ENCODE peak calls at places on chromosomes 16 and 17, in ten cellular contexts. H is foreskin fibroblast, W is heart left ventricle, O is HFF-Myc, B is AG10803, F is bronchial epithelial cell, K is lower lobe of right lung, X is OCI-LY7, M is LNCaP clone FGC, Y is brain microvascular endothelial cell. R is an unnamed sample.

GRCh38 chr16:26642047-26642664 is 424.6 kb upstream of the C16orf82 start:
- DNase-seq in X (peak), F (no peak), M (no peak), K (no peak), B (no peak), Y (no peak), H (no peak), W (no peak), O (no peak), R (no peak)

GRCh38 chr16:73057369-73058210 is 9.7 kb upstream of the ZFHX3 start:
- DNase-seq in F (no peak), W (peak), Y (no peak), O (no peak), H (no peak), X (peak), B (no peak), M (no peak), K (peak), R (no peak)

GRCh38 chr16:50731130-50731988 is 10.5 kb upstream of the CYLD start:
- DNase-seq in F (no peak), Y (no peak), K (no peak), H (no peak), W (no peak), X (no peak), M (no peak), B (no peak), O (no peak), R (no peak)

GRCh38 chr16:50593410-50594139 is 45.4 kb downstream of the NKD1 start:
- DNase-seq in F (no peak), Y (no peak), M (no peak), O (no peak), K (no peak), W (no peak), X (no peak), H (no peak), B (no peak), R (no peak)

GRCh38 chr17:382644-383533 is 30.3 kb upstream of the RPH3AL start:
- DNase-seq in M (peak), K (no peak), Y (peak), X (no peak), H (no peak), B (peak), O (no peak), W (no peak), F (no peak), R (no peak)

GRCh38 chr16:56869513-56870270 is 4.7 kb downstream of the SLC12A3 start:
- DNase-seq in F (no peak), H (no peak), M (no peak), W (no peak), Y (no peak), K (peak), X (peak), B (no peak), O (no peak), R (no peak)

GRCh38 chr16:86565644-86566511 is 751 bp upstream of the FOXC2 start:
- DNase-seq in Y (no peak), M (no peak), X (no peak), W (no peak), H (no peak), K (no peak), B (no peak), F (no peak), O (no peak), R (no peak)

GRCh38 chr17:31877911-31878702 is 19.1 kb upstream of the COPRS start:
- DNase-seq in H (no peak), Y (peak), B (no peak), M (peak), O (no peak), K (no peak), X (no peak), F (no peak), W (no peak), R (no peak)

GRCh38 chr17:57672205-57672632 is 72.9 kb downstream of the CCDC182 start:
- DNase-seq in F (peak), H (peak), W (peak), M (no peak), Y (no peak), B (peak), K (no peak), X (peak), O (no peak), R (no peak)

GRCh38 chr17:29138184-29138955 is 41.8 kb downstream of the MYO18A start:
- DNase-seq in B (no peak), X (peak), K (no peak), F (peak), O (no peak), W (no peak), M (no peak), Y (no peak), H (no peak), R (no peak)

GRCh38 chr16:22635345-22635744 is 124.7 kb downstream of the NPIPB5 start:
- DNase-seq in Y (no peak), F (no peak), W (no peak), O (no peak), H (peak), X (no peak), K (no peak), B (no peak), M (no peak), R (no peak)

GRCh38 chr16:75317101-75317522 is 65.7 kb upstream of the BCAR1 start:
- DNase-seq in O (no peak), B (no peak), H (no peak), M (no peak), K (no peak), W (peak), X (no peak), Y (peak), F (no peak), R (no peak)

GRCh38 chr17:28744104-28744801 is 442 bp downstream of the TRAF4 start:
- DNase-seq in W (peak), M (no peak), K (peak), O (no peak), F (no peak), Y (no peak), H (no peak), B (peak), X (peak), R (peak)

GRCh38 chr17:10349403-10349802 is 23.4 kb downstream of the MYH13 start:
- DNase-seq in W (no peak), M (no peak), K (no peak), B (no peak), H (no peak), Y (no peak), X (no peak), F (no peak), O (no peak), R (no peak)

GRCh38 chr16:30346286-30346685 is 8.8 kb downstream of the CD2BP2 start:
- DNase-seq in M (no peak), H (no peak), W (no peak), O (no peak), X (no peak), B (no peak), K (no peak), Y (no peak), F (no peak), R (no peak)

DNA sequence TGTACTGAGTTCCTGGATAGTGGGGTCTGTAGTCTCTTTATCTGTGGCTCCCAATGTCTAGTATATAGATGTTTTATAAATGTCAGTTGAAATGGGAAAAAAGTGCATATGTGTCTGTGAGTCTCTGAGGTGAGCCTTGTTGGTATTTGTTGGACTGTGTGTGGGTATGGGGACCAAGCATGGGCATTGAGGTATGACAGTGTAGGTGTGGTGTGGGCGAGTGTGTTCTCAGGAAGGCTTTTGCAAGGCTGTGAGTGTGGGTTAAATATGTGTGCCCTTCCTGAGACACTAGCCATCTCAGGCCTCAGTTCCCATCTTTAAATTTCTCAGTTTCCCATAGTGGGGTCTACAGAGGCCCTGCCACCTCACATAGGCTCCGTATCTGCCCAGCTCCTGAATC is 440.2 kb upstream of the CCL2 start:
- DNase-seq in B (no peak), F (no peak), O (no peak), X (no peak), W (no peak), K (no peak), Y (no peak), H (no peak), M (no peak), R (no peak)
- TF ChIP-seq CTCF in B (no peak), F (no peak), O (no peak), X (no peak), W (no peak), K (no peak), Y (no peak), H (no peak), M (no peak), R (no peak)

GRCh38 chr17:50546701-50547034 is 306 bp upstream of the SPATA20 start:
- DNase-seq in M (no peak), F (no peak), K (no peak), Y (no peak), O (no peak), B (no peak), X (no peak), W (no peak), H (no peak), R (no peak)
- TF ChIP-seq CTCF in M (no peak), F (no peak), K (no peak), Y (no peak), O (no peak), B (no peak), X (no peak), W (no peak), H (no peak), R (no peak)

GRCh38 chr17:39628655-39629493 is 2.1 kb downstream of the PPP1R1B start:
- DNase-seq in O (no peak), Y (no peak), F (no peak), B (no peak), H (no peak), W (no peak), X (no peak), K (peak), M (no peak), R (no peak)
- TF ChIP-seq CTCF in O (no peak), Y (no peak), F (no peak), B (no peak), H (no peak), W (no peak), X (no peak), K (no peak), M (no peak), R (no peak)

DNA sequence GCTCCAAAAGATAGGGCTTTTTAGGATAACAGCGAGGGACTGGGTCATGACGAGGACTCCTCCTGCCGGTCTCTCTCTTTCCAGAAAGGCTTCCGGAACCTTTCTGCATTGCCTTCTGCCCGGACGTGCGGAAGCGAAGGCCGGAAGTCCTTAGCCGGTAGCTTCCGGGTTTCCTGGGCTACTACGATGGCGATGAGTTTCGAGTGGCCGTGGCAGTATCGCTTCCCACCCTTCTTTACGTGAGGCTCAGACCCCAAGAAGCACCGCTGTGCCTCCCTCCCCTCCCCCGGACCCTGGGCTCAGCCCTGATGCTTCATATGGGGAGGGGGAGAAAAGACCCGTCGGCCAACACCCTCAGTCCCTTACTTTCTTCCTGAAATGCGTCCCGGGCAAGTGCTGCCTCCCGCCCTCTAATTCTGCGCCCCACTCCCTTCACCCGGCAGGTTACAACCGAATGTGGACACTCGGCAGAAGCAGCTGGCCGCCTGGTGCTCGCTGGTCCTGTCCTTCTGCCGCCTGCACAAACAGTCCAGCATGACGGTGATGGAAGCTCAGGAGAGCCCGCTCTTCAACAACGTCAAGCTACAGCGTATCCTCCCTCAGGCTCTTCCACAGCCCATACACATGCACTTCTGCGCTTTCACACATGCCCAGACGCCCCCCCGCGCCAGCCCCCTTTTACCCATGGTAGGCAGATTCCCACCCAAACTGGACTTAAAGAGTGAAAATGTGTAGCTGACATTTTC is at the start of gene VPS25:
- DNase-seq in Y (peak), K (peak), H (peak), O (peak), W (peak), X (peak), B (peak), F (peak), M (peak), R (no peak)
- TF ChIP-seq CTCF in Y (peak), K (peak), H (peak), O (no peak), W (peak), X (no peak), B (peak), F (peak), M (no peak), R (no peak)

GRCh38 chr17:21129023-21129681 is 2.4 kb downstream of the DHRS7B start:
- DNase-seq in M (no peak), K (no peak), O (peak), Y (peak), B (peak), X (no peak), F (peak), W (no peak), H (peak), R (no peak)

GRCh38 chr17:21127508-21128077 is 829 bp downstream of the DHRS7B start:
- DNase-seq in K (no peak), B (peak), M (no peak), Y (no peak), F (peak), H (no peak), X (no peak), O (no peak), W (no peak), R (no peak)

GRCh38 chr17:21125862-21126261 is 902 bp upstream of the DHRS7B start:
- DNase-seq in H (no peak), B (no peak), K (no peak), M (no peak), F (no peak), X (peak), W (no peak), O (no peak), Y (no peak), R (no peak)

GRCh38 chr17:21124096-21124495 is 2.7 kb upstream of the DHRS7B start:
- DNase-seq in K (no peak), W (no peak), X (no peak), F (no peak), O (no peak), M (no peak), B (no peak), H (no peak), Y (no peak), R (no peak)

DNA sequence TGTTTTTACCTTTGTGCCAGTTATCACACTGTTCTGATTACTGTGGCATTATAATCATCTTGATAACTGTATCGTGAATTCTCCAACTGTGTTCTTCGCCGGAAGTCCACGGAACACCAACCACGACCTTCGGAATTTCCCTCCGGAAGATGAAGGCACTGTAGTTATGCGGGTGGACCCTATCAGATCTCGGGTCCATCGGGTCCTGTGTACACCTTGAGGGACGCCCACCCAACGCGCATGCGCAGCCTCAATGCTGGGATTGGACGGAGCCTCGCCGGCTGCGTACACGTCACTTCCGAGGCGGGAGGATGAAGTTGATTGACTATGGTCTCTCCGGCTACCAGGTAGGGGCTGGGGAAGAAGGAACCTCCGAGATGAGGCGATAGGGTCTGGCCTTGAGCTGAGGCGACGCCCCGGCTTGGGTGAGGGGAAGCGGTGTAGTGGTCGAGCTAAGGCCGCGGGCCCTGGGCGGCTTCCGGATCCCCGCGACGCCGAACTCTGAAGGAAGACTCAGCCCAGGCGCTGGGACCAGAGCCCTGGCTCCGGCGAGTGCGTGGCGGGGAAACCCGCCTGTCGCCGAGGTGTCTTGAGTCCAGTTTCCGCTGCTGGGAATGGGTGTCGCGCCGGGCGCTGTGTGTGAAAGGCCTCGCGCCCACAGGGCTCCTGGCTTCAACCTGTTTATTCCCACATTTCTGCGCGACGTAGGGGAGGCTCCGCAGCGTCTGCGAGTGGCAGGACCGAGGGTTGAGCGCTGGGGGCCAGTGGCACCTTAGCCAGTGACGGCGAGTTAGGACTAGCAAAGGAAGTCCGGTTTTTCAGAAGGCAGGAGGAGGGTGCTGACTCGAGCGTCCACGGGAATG is at the start of gene DHRS7B:
- DNase-seq in K (peak), F (peak), B (peak), H (peak), X (peak), M (peak), W (peak), Y (peak), O (peak), R (peak)
- TF ChIP-seq CTCF in K (no peak), F (no peak), B (peak), H (no peak), X (peak), M (no peak), W (no peak), Y (no peak), O (no peak), R (no peak)

GRCh38 chr17:71234349-71234748 is 886.5 kb upstream of the SOX9 start:
- DNase-seq in B (peak), H (no peak), Y (no peak), W (no peak), O (no peak), K (no peak), F (no peak), X (no peak), M (no peak), R (no peak)

GRCh38 chr17:71232801-71233559 is 887.8 kb upstream of the SOX9 start:
- DNase-seq in W (no peak), B (no peak), F (no peak), X (no peak), O (no peak), M (no peak), K (no peak), H (no peak), Y (no peak), R (no peak)

GRCh38 chr17:71237903-71238538 is 882.8 kb upstream of the SOX9 start:
- DNase-seq in H (no peak), X (peak), K (no peak), O (peak), W (no peak), F (peak), Y (peak), B (peak), M (peak), R (no peak)
- TF ChIP-seq CTCF in H (peak), X (peak), K (no peak), O (no peak), W (peak), F (peak), Y (peak), B (peak), M (peak), R (no peak)

DNA sequence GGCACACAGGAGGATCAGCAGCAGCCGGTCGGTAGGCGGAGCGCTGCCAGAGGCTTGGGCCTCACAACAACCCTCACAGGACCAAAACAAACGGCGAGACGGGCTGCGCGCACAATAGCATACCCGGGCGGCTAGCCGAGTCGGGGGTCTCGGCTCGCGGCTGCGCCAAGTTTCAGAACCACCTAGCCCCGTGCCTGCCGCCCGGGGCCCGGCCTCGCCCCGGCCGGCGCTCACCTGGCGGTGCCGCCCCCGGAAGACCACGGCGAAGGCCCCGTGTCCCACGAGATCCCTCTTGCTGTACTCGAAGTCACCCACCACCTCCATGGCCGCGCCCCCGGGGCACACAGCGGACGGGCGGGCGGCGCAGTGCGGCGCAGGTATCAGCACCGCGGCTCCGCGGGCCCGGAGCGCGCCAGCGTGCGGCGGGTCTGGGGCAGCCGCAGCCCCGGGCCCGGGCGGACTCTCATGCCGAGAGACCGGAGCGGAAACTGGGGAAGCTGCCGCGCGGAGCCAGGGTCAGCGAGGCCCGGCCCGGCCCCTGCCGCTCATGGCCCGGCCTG is 562 bp downstream of the ULK2 start:
- DNase-seq in F (peak), K (peak), M (no peak), X (peak), Y (peak), W (peak), B (peak), O (no peak), H (peak), R (no peak)
- TF ChIP-seq CTCF in F (peak), K (peak), M (peak), X (peak), Y (peak), W (no peak), B (peak), O (peak), H (peak), R (no peak)

GRCh38 chr16:24855678-24856077 is 9.9 kb downstream of the SLC5A11 start:
- DNase-seq in Y (no peak), K (no peak), H (no peak), X (no peak), F (no peak), O (no peak), M (peak), B (no peak), W (no peak), R (no peak)
- TF ChIP-seq CTCF in Y (no peak), K (no peak), H (no peak), X (peak), F (no peak), O (no peak), M (no peak), B (no peak), W (no peak), R (no peak)

GRCh38 chr16:2205104-2205966 is at the start of gene MLST8:
- DNase-seq in Y (peak), F (peak), K (peak), B (peak), W (peak), H (peak), M (peak), O (peak), X (peak), R (peak)
- TF ChIP-seq CTCF in Y (no peak), F (peak), K (peak), B (no peak), W (no peak), H (no peak), M (no peak), O (no peak), X (peak), R (no peak)

DNA sequence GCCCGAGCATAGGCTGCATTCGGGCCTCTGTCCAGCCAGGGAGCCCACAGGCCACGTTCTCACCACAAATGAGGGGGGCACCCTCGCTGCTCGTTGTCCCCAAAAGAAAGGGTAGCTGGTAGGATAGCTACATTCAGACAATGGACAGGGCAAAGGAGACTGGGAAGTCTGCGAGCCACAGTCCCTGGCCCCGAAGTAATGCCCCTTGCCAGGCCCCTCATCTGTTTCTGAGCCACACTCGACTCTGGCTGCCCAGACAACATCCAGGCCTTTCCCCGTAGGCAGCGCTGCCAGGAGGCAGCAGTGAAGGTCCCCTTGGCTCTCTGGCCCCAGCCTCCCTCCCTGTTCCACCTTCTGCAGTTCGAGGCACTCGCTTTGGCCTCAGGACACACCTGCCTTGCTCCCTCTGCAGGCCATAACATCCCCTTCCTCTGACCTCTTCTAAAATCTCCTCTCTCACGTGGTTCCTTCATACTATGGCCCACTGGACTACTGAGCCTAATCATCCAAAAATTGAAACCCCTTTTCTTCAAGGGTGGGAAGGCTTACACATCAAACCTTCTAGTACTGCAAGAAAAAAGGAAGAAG is 12.2 kb downstream of the AIPL1 start:
- DNase-seq in K (no peak), H (no peak), X (no peak), F (no peak), M (no peak), Y (no peak), O (no peak), W (no peak), B (no peak), R (no peak)
- TF ChIP-seq CTCF in K (no peak), H (no peak), X (no peak), F (no peak), M (peak), Y (no peak), O (no peak), W (no peak), B (no peak), R (no peak)